ENCODE peak calls at places on chromosomes 12 and 14, in seven cellular contexts. Z is GOT3, X is NCI-H2227 treated with DMSO at 0.1 percent for 48 hours, W is aorta, J is activated gamma-delta T cell, T is HTR-8/SVneo, K is iPS-NIHi11. U is an unnamed sample.

GRCh38 chr12:105459760-105460325 is 129.4 kb downstream of the C12orf75 start:
- DNase-seq in Z (no peak), X (no peak), W (no peak), J (no peak), T (no peak), K (no peak), U (no peak)

GRCh38 chr14:68239988-68240387 is 420.4 kb downstream of the RAD51B start:
- DNase-seq in Z (no peak), X (no peak), W (no peak), J (no peak), T (no peak), K (no peak), U (no peak)

GRCh38 chr14:100849432-100849831 is 23.5 kb downstream of the MEG3 start:
- DNase-seq in Z (no peak), X (no peak), W (no peak), J (no peak), T (peak), K (no peak), U (no peak)

GRCh38 chr12:12534134-12534866 is 28.4 kb downstream of the DUSP16 start:
- DNase-seq in Z (no peak), X (no peak), W (no peak), J (no peak), T (no peak), K (no peak), U (peak)

GRCh38 chr12:121325922-121326396 is 26.3 kb downstream of the ANAPC5 start:
- DNase-seq in Z (no peak), X (no peak), W (no peak), J (no peak), T (no peak), K (no peak), U (no peak)

GRCh38 chr12:29616664-29617409 is 119.4 kb upstream of the OVCH1 start:
- DNase-seq in Z (no peak), X (no peak), W (no peak), J (no peak), T (no peak), K (no peak), U (no peak)

GRCh38 chr12:3002636-3003035 is 43.4 kb downstream of the TEAD4 start:
- DNase-seq in Z (no peak), X (no peak), W (peak), J (no peak), T (no peak), K (no peak), U (no peak)

GRCh38 chr14:31201111-31201510 is 6.5 kb downstream of the HECTD1 start:
- DNase-seq in Z (no peak), X (no peak), W (no peak), J (no peak), T (no peak), K (no peak), U (no peak)

GRCh38 chr12:47907851-47908454 is 3.2 kb upstream of the VDR start:
- DNase-seq in Z (no peak), X (no peak), W (no peak), J (no peak), T (no peak), K (no peak), U (no peak)

GRCh38 chr12:117129391-117129790 is 30.2 kb upstream of the TESC start:
- DNase-seq in Z (no peak), X (no peak), W (no peak), J (no peak), T (no peak), K (no peak), U (no peak)

GRCh38 chr12:124531281-124531745 is 36.1 kb downstream of the NCOR2 start:
- DNase-seq in Z (no peak), X (peak), W (peak), J (no peak), T (no peak), K (no peak), U (no peak)

GRCh38 chr12:3432868-3433267 is 58.1 kb upstream of the PRMT8 start:
- DNase-seq in Z (no peak), X (no peak), W (no peak), J (no peak), T (no peak), K (no peak), U (no peak)

GRCh38 chr14:100122481-100123215 is 36.8 kb downstream of the DEGS2 start:
- DNase-seq in Z (no peak), X (no peak), W (no peak), J (no peak), T (no peak), K (no peak), U (no peak)

GRCh38 chr12:24479131-24479530 is 469.8 kb downstream of the BCAT1 start:
- DNase-seq in Z (no peak), X (no peak), W (no peak), J (no peak), T (no peak), K (no peak), U (no peak)

GRCh38 chr14:61644834-61645233 is 50.5 kb upstream of the HIF1A start:
- DNase-seq in Z (no peak), X (no peak), W (no peak), J (no peak), T (peak), K (peak), U (peak)

GRCh38 chr14:54866588-54866987 is 36.0 kb downstream of the GCH1 start:
- DNase-seq in Z (no peak), X (no peak), W (no peak), J (no peak), T (peak), K (no peak), U (no peak)

GRCh38 chr14:22314183-22314820 is 274.7 kb downstream of the DAD1 start:
- DNase-seq in Z (no peak), X (peak), W (no peak), J (no peak), T (peak), K (peak), U (peak)

GRCh38 chr12:57183939-57184725 is 32.5 kb upstream of the NXPH4 start:
- DNase-seq in Z (no peak), X (no peak), W (no peak), J (no peak), T (no peak), K (no peak), U (no peak)

GRCh38 chr12:121774968-121775474 is 18.5 kb downstream of the RHOF start:
- DNase-seq in Z (no peak), X (no peak), W (no peak), J (no peak), T (no peak), K (peak), U (no peak)

GRCh38 chr14:51643137-51643536 is 8.6 kb upstream of the FRMD6 start:
- DNase-seq in Z (no peak), X (no peak), W (no peak), J (no peak), T (no peak), K (no peak), U (no peak)

GRCh38 chr12:25052191-25053020 is 103.5 kb upstream of the BCAT1 start:
- DNase-seq in Z (no peak), X (no peak), W (peak), J (no peak), T (no peak), K (no peak), U (no peak)

GRCh38 chr14:71148627-71149026 is 241.4 kb downstream of the PCNX1 start:
- DNase-seq in Z (no peak), X (no peak), W (no peak), J (no peak), T (no peak), K (no peak), U (no peak)

GRCh38 chr12:121797937-121798801 is 4.7 kb upstream of the RHOF start:
- DNase-seq in Z (no peak), X (peak), W (peak), J (no peak), T (no peak), K (no peak), U (peak)